ENCODE peak calls at places on chromosomes 11 and 22, in four cellular contexts. V is NCI-H187, C is heart right ventricle, G is Karpas-422. A is an unnamed sample.

GRCh38 chr11:68838572-68838964 is 3.1 kb downstream of the CPT1A start:
- DNase-seq in V (no peak), C (no peak), G (no peak), A (no peak)

GRCh38 chr11:41377709-41378394 is 81.6 kb downstream of the LRRC4C start:
- DNase-seq in V (no peak), C (no peak), G (no peak), A (no peak)

GRCh38 chr11:117832511-117832910 is 8.0 kb upstream of the FXYD2 start:
- DNase-seq in V (no peak), C (no peak), G (no peak), A (no peak)

GRCh38 chr11:117876341-117877119 is at the start of gene FXYD6:
- DNase-seq in V (no peak), C (peak; percentile 73), G (no peak), A (peak; percentile 80)

GRCh38 chr22:23777776-23778575 is 5.3 kb downstream of the MMP11 start:
- DNase-seq in V (no peak), C (peak; percentile 73), G (peak; percentile 42), A (peak; percentile 70)

GRCh38 chr11:70111269-70112016 is 33.3 kb downstream of the ANO1 start:
- DNase-seq in V (no peak), C (peak; percentile 80), G (peak; percentile 44), A (peak; percentile 82)

GRCh38 chr22:19997561-19998231 is 18.9 kb downstream of the ARVCF start:
- DNase-seq in V (no peak), C (peak; percentile 10), G (no peak), A (peak; percentile 10)

GRCh38 chr11:68583047-68583446 is 101.3 kb upstream of the GAL start:
- DNase-seq in V (no peak), C (no peak), G (no peak), A (no peak)

GRCh38 chr11:10032991-10033390 is 261.0 kb downstream of the SBF2 start:
- DNase-seq in V (no peak), C (no peak), G (no peak), A (no peak)

GRCh38 chr22:28155808-28156207 is 236.8 kb upstream of the PITPNB start:
- DNase-seq in V (no peak), C (no peak), G (no peak), A (no peak)

GRCh38 chr11:10208045-10208674 is 85.9 kb downstream of the SBF2 start:
- DNase-seq in V (peak; percentile 2), C (no peak), G (peak; percentile 76), A (no peak)

GRCh38 chr11:64060263-64060860 is 24.6 kb downstream of the FLRT1 start:
- DNase-seq in V (no peak), C (no peak), G (no peak), A (no peak)

GRCh38 chr11:62560566-62561103 is 13.1 kb downstream of the EEF1G start:
- DNase-seq in V (no peak), C (peak; percentile 79), G (peak; percentile 68), A (peak; percentile 86)

GRCh38 chr11:11025087-11025486 is 167.2 kb upstream of the ZBED5 start:
- DNase-seq in V (no peak), C (no peak), G (no peak), A (no peak)

GRCh38 chr22:24703101-24703500 is 71.4 kb downstream of the PIWIL3 start:
- DNase-seq in V (no peak), C (peak; percentile 45), G (no peak), A (peak; percentile 61)

GRCh38 chr11:125071408-125071807 is 8.3 kb downstream of the SLC37A2 start:
- DNase-seq in V (no peak), C (no peak), G (no peak), A (no peak)

A was measured in heart left ventricle.